ENCODE peak calls at places on chromosomes 7 and 10, in four cellular contexts. R, V, A and Y are unnamed samples.

GRCh38 chr10:114855776-114856543 is 34.4 kb downstream of the FHIP2A start:
- DNase-seq in R (peak), V (no peak), A (no peak), Y (no peak)

GRCh38 chr10:102596506-102596971 is 47.7 kb upstream of the TRIM8 start:
- DNase-seq in R (peak), V (peak), A (peak), Y (no peak)

GRCh38 chr10:101956105-101956504 is 99.9 kb downstream of the ARMH3 start:
- DNase-seq in R (no peak), V (no peak), A (no peak), Y (no peak)

GRCh38 chr10:73785721-73786511 is 510 bp downstream of the ZSWIM8 start:
- DNase-seq in R (peak), V (peak), A (peak), Y (peak)

GRCh38 chr10:119516381-119517234 is 25.9 kb downstream of the RGS10 start:
- DNase-seq in R (no peak), V (no peak), A (peak), Y (peak)

GRCh38 chr7:138352570-138353461 is 107.2 kb upstream of the TRIM24 start:
- DNase-seq in R (no peak), V (no peak), A (no peak), Y (no peak)

GRCh38 chr10:50394832-50395231 is 143.5 kb upstream of the ASAH2 start:
- DNase-seq in R (peak), V (no peak), A (no peak), Y (no peak)

GRCh38 chr10:76711374-76711997 is 926.1 kb downstream of the KCNMA1 start:
- DNase-seq in R (no peak), V (no peak), A (no peak), Y (no peak)

GRCh38 chr10:14476641-14477407 is 146.1 kb upstream of the FRMD4A start:
- DNase-seq in R (peak), V (no peak), A (no peak), Y (no peak)

GRCh38 chr7:124761164-124761715 is 4.4 kb downstream of the GPR37 start:
- DNase-seq in R (no peak), V (no peak), A (no peak), Y (no peak)

GRCh38 chr10:114012650-114013049 is 31.0 kb upstream of the ADRB1 start:
- DNase-seq in R (no peak), V (no peak), A (no peak), Y (no peak)

GRCh38 chr10:98217793-98218192 is 50.2 kb downstream of the LOXL4 start:
- DNase-seq in R (no peak), V (no peak), A (no peak), Y (no peak)

GRCh38 chr10:79627075-79627474 is 16.3 kb downstream of the SFTPA1 start:
- DNase-seq in R (no peak), V (no peak), A (no peak), Y (no peak)

GRCh38 chr7:23700058-23700457 is 10.0 kb upstream of the STK31 start:
- DNase-seq in R (no peak), V (no peak), A (no peak), Y (no peak)

GRCh38 chr10:26381986-26382385 is 56.2 kb upstream of the APBB1IP start:
- DNase-seq in R (no peak), V (no peak), A (no peak), Y (no peak)

GRCh38 chr7:80225361-80225760 is 90.7 kb downstream of the GNAI1 start:
- DNase-seq in R (no peak), V (no peak), A (no peak), Y (no peak)

GRCh38 chr7:12686234-12686893 is 1.1 kb upstream of the ARL4A start:
- DNase-seq in R (peak), V (peak), A (peak), Y (peak)
- TF ChIP-seq CTCF in R (peak), V (peak), A (peak), Y (peak)

GRCh38 chr7:323410-323809 is 33.4 kb downstream of the FOXL3 start:
- DNase-seq in R (no peak), V (no peak), A (no peak), Y (peak)

GRCh38 chr7:320297-320696 is 30.3 kb downstream of the FOXL3 start:
- DNase-seq in R (no peak), V (no peak), A (no peak), Y (peak)

GRCh38 chr7:322708-323111 is 32.7 kb downstream of the FOXL3 start:
- DNase-seq in R (no peak), V (no peak), A (no peak), Y (peak)

GRCh38 chr7:324011-324410 is 34.0 kb downstream of the FOXL3 start:
- DNase-seq in R (no peak), V (no peak), A (no peak), Y (peak)

DNA sequence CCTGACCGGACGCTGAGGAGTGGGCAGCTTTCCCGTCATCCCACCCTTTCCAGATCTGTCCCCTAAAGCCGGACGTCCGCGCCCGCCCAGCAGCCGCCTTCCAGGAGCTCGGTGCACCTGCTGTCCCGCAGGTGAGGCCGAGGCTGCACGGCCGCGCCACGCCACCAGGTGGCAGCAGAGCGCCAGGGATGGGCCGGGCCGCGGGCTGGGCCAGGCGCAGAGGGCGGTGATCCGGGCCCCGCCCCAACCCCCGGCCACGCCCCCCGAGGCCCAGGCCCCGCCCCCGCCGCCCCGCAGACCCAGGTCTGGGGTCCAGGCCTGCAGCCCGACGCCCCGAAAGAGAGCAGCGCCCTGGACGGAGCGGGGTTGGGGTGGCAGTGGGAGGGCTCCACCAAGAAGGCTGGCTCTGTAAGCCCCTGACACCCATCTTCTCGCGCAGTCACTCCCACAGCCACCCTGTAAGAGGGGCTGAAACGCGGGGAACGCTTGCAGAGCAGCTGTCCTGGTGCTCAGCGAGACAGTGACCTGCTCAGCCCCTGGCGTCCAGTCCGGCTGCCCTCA is 32.2 kb downstream of the FOXL3 start:
- DNase-seq in R (peak), V (peak), A (peak), Y (peak)
- H3K4me3 ChIP-seq in R (no peak), V (no peak), A (no peak), Y (peak)

GRCh38 chr7:136942396-136942795 is 73.9 kb downstream of the CHRM2 start:
- DNase-seq in R (no peak), V (no peak), A (no peak), Y (no peak)

GRCh38 chr7:136950331-136950730 is 81.9 kb downstream of the CHRM2 start:
- DNase-seq in R (no peak), V (no peak), A (no peak), Y (no peak)

GRCh38 chr7:136941815-136942214 is 73.4 kb downstream of the CHRM2 start:
- DNase-seq in R (no peak), V (no peak), A (no peak), Y (no peak)

GRCh38 chr7:136942994-136943393 is 74.5 kb downstream of the CHRM2 start:
- DNase-seq in R (no peak), V (no peak), A (no peak), Y (no peak)

GRCh38 chr7:136947347-136947746 is 78.9 kb downstream of the CHRM2 start:
- DNase-seq in R (no peak), V (no peak), A (no peak), Y (no peak)
- TF ChIP-seq CTCF in R (no peak), V (no peak), A (no peak), Y (no peak)

GRCh38 chr10:6151087-6151977 is 51.4 kb upstream of the PFKFB3 start:
- DNase-seq in R (no peak), V (peak), A (peak), Y (peak)
- H3K4me3 ChIP-seq in R (no peak), V (no peak), A (peak), Y (peak)

GRCh38 chr7:37732253-37732652 is 48.7 kb downstream of the GPR141 start:
- DNase-seq in R (peak), V (peak), A (peak), Y (no peak)
- TF ChIP-seq CTCF in R (peak), V (peak), A (peak), Y (peak)

GRCh38 chr10:108082596-108082995 is 918.1 kb upstream of the SORCS1 start:
- DNase-seq in R (no peak), V (no peak), A (no peak), Y (no peak)
- H3K4me3 ChIP-seq in R (no peak), V (no peak), A (no peak), Y (no peak)

DNA sequence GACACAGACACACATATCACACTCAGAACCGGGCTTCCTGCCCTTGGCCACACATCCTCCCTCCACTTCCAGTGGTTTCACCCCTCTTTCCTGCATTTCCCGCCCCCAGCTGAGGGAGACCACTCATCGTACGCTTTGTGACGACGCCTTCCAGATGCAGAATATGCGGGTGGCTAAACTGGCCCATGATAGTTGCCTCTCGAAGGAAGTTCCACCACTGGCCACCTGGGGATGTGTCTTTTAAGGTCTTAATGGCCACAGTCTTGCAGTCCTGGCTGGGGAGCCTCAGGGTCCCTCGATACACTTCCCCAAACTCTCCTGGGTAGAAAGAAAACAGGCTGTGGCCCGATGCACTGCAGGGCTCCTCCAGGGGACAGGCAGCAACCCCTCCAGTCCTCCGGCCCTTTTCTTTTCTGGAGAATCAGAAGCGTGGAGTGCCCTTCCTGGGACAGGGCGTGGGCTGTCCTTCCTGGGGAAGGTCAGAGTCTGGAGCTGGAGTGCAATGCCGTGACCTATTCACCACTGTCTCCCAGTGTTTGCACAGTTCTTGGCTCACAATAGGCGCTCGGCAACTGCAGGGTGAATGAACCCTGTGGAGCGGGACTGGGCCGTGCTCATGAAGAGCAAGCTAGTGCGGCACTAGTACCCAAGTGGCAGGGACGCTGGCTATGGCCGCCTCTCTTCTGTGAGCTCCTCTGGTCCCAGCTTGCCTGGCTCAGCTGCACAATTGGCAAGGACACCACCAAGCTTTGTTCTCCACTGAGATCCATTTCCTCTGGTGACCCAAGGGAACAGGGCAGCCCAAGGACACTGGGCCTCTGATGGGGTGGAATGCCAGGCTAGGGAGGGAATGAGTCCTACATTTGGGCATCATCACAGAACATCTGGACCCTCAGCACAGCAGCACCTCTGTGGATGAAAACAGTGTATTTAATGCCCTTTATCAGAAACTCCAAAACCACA is 13.2 kb downstream of the EPHA1 start:
- DNase-seq in R (no peak), V (no peak), A (no peak), Y (no peak)
- TF ChIP-seq CTCF in R (no peak), V (no peak), A (no peak), Y (no peak)

GRCh38 chr7:107471292-107472070 is 1.6 kb downstream of the GPR22 start:
- DNase-seq in R (no peak), V (no peak), A (no peak), Y (no peak)
- H3K4me3 ChIP-seq in R (no peak), V (no peak), A (no peak), Y (no peak)

GRCh38 chr10:127498081-127498480 is 51.0 kb upstream of the NPS start:
- DNase-seq in R (no peak), V (no peak), A (no peak), Y (no peak)

GRCh38 chr10:127496045-127496444 is 53.1 kb upstream of the NPS start:
- DNase-seq in R (no peak), V (no peak), A (no peak), Y (no peak)

GRCh38 chr10:127492607-127493250 is 56.4 kb upstream of the NPS start:
- DNase-seq in R (no peak), V (no peak), A (no peak), Y (no peak)
- TF ChIP-seq CTCF in R (no peak), V (no peak), A (no peak), Y (no peak)